ENCODE peak calls at places on chromosome 17, in four cellular contexts. C, O, H and L are unnamed samples.

GRCh38 chr17:40099627-40100418 is 566 bp downstream of the NR1D1 start:
- DNase-seq in C (no peak), H (peak), O (peak), L (no peak)

GRCh38 chr17:17741346-17742023 is 60.2 kb downstream of the RAI1 start:
- DNase-seq in H (peak), O (peak), C (peak), L (no peak)

GRCh38 chr17:1490643-1491405 is 1.7 kb downstream of the MYO1C start:
- DNase-seq in O (peak), H (peak), C (peak), L (peak)

GRCh38 chr17:2215616-2216364 is 87.8 kb downstream of the SMG6 start:
- DNase-seq in O (peak), H (no peak), C (peak), L (peak)

GRCh38 chr17:77507116-77507885 is 366.5 kb downstream of the SEC14L1 start:
- DNase-seq in C (peak), H (no peak), O (peak), L (no peak)

GRCh38 chr17:64202683-64203430 is 60.2 kb downstream of the TEX2 start:
- DNase-seq in C (peak), H (peak), O (no peak), L (no peak)

GRCh38 chr17:60989439-60989838 is 311.8 kb downstream of the BCAS3 start:
- DNase-seq in C (no peak), H (no peak), O (no peak), L (no peak)

GRCh38 chr17:56184650-56185049 is 31.4 kb downstream of the ANKFN1 start:
- DNase-seq in O (no peak), C (no peak), H (no peak), L (no peak)

GRCh38 chr17:73232587-73233373 is 28.9 kb downstream of the CPSF4L start:
- DNase-seq in C (peak), O (no peak), H (peak), L (peak)

GRCh38 chr17:50169121-50169764 is 3.4 kb downstream of the SGCA start:
- DNase-seq in O (peak), C (peak), H (peak), L (no peak)

GRCh38 chr17:19706791-19707727 is 9.3 kb downstream of the SLC47A2 start:
- DNase-seq in C (peak), O (peak), H (peak), L (peak)
- H3K9ac ChIP-seq in C (no peak), O (no peak), H (no peak), L (no peak)

GRCh38 chr17:76427457-76428231 is 25.3 kb downstream of the UBE2O start:
- DNase-seq in O (no peak), C (no peak), H (no peak), L (no peak)
- H3K27ac ChIP-seq in O (no peak), C (no peak), H (no peak), L (peak)

DNA sequence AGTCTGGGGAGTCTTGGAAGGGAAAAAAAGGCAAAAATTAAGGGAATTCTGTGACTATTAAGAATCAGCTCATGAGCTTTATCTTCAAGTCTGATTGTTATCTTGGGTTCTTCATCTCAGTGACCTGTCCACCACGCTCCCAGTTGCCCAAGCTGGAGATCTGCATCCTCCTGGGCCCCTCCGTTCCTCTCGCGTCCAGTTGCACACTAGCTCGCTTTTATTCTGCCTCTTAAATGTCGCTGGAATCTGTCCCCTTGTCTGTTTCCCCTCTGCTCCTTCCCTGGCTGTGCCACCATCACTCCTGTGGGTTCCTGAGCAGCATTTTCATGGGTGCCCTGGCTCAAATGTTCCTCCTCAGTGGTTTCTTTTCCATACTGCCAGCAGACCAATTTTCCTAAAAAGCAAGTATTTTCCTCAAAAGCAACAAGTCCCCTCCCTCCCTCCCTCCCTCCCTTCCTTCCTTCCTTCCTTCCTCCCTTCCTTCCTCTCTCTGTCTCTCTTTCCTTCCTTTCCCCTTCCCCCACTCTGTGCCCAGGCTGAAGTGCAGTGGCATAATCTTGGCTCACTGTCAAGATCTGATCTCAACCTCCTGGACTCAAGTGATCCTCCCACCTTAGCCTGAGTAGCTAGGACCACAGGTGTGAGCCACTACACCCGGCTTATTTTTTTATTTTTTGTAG is 1.4 kb downstream of the ENDOV start:
- DNase-seq in O (no peak), C (no peak), H (no peak), L (no peak)
- H3K9ac ChIP-seq in O (peak), C (no peak), H (no peak), L (no peak)

GRCh38 chr17:57356722-57357391 is 100.5 kb downstream of the MSI2 start:
- DNase-seq in C (peak), H (no peak), O (peak), L (no peak)
- H3K27ac ChIP-seq in C (peak), H (no peak), O (peak), L (no peak)

DNA sequence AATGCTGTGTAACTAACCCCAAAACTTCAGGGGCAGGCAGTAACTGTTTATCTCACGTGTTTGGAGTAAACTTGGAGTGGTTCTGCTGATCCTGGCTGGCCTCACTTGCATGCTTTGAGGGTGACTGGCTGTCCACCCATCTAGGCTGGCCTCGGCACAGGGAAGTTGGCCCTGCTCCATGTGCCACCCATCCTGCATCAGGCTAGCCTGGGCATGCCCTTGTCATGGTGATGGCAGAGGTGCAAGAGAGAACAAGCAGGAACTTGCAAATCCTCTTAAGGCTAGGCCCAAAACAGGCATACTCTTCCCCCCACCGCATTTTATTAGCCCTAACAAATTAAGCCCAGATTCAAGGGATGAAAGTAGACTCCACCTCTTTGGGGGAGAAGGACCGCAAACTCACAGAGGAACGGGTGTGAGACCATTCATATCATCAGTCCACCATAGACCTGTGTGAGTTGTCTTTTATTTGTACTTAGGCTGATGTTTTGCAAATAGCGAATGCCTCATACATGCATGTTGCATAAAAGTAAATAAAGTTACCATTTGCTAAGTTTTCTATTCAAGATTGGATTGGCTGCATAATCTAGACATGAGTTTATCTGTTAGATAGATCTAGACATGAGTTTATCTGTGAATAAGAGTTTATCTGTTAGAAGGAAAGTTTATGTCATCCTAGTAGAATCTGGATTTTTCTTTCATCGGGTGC is 221.0 kb downstream of the CCDC182 start:
- DNase-seq in H (peak), O (no peak), C (no peak), L (peak)
- H3K9ac ChIP-seq in H (no peak), O (no peak), C (no peak), L (no peak)

GRCh38 chr17:80277751-80278671 is 17.4 kb downstream of the RNF213 start:
- DNase-seq in O (no peak), H (peak), C (no peak), L (no peak)
- H3K27ac ChIP-seq in O (no peak), H (peak), C (no peak), L (no peak)

GRCh38 chr17:81471804-81472456 is 40.7 kb downstream of the ACTG1 start:
- DNase-seq in C (peak), O (peak), H (peak), L (peak)
- H3K9ac ChIP-seq in C (no peak), O (no peak), H (no peak), L (no peak)